ENCODE peak calls at places on chromosome X, in eight cellular contexts. X is GM13977; D is naive B cell; O is stimulated activated CD4-positive, alpha-beta T cell treated with anti-CD3 and anti-CD28 coated beads, TNF-alpha, amount 100 ng/mL, for 4 hours; S is NCI-H69; Y is iris pigment epithelial cell; P is GM13976; Q is Caki2. U is an unnamed sample.

GRCh38 chrX:130999360-130999759 is 58.8 kb upstream of the ARHGAP36 start:
- DNase-seq in X (no peak), P (no peak), Q (no peak), S (peak), O (no peak), Y (no peak), D (no peak), U (no peak)

GRCh38 chrX:111376897-111377601 is 34.9 kb downstream of the DCX start:
- DNase-seq in O (no peak), Q (no peak), D (no peak), P (no peak), S (peak), Y (no peak), X (no peak), U (no peak)

GRCh38 chrX:5650904-5651303 is 577.8 kb downstream of the NLGN4X start:
- DNase-seq in Q (no peak), X (no peak), O (no peak), S (no peak), Y (no peak), D (no peak), P (no peak), U (no peak)

GRCh38 chrX:1102786-1103185 is 109.7 kb downstream of the CRLF2 start:
- DNase-seq in X (no peak), S (no peak), P (no peak), O (no peak), Q (no peak), Y (no peak), D (no peak), U (no peak)

GRCh38 chrX:69506617-69507499 is 2.7 kb downstream of the NALF2 start:
- DNase-seq in O (no peak), D (no peak), Q (peak), X (no peak), S (peak), Y (no peak), P (no peak), U (no peak)

GRCh38 chrX:46628406-46629371 is 55.1 kb downstream of the CHST7 start:
- DNase-seq in D (peak), S (no peak), P (peak), Y (peak), Q (no peak), O (no peak), X (peak), U (peak)

GRCh38 chrX:102835504-102836146 is 101.4 kb upstream of the RAB40AL start:
- DNase-seq in S (peak), P (no peak), Y (peak), Q (peak), X (peak), D (no peak), O (no peak), U (peak)

GRCh38 chrX:150767475-150768131 is 74.4 kb downstream of the MTMR1 start:
- DNase-seq in Y (peak), O (no peak), D (no peak), P (peak), X (peak), S (no peak), Q (no peak), U (peak)

GRCh38 chrX:16160729-16161128 is 6.6 kb upstream of the MAGEB17 start:
- DNase-seq in Q (peak), X (no peak), D (no peak), S (no peak), Y (peak), P (no peak), O (no peak), U (peak)

GRCh38 chrX:44223150-44223549 is 120.3 kb downstream of the EFHC2 start:
- DNase-seq in O (no peak), D (no peak), S (no peak), Y (peak), Q (no peak), X (no peak), P (no peak), U (peak)